ENCODE peak calls at places on chromosomes 16 and 17, in nine cellular contexts. E is HL-60, Z is esophagus squamous epithelium, F is colonic mucosa, S is AG04450, H is Caco-2, V is DND-41, M is tibial nerve, X is thoracic aorta. G is an unnamed sample. For H3K27me3, the result is how much of the 10 kb centered on the place peaks cover.

GRCh38 chr17:76511562-76512365 is 10.5 kb upstream of the RHBDF2 start:
- DNase-seq in E (peak), Z (no peak), F (no peak), S (no peak), H (no peak), V (no peak), M (no peak), X (no peak), G (no peak)

GRCh38 chr17:71409712-71410111 is 711.1 kb upstream of the SOX9 start:
- DNase-seq in E (no peak), Z (no peak), F (no peak), S (no peak), H (no peak), V (no peak), M (no peak), X (no peak), G (no peak)

GRCh38 chr17:38357488-38358123 is 6.0 kb downstream of the SOCS7 start:
- DNase-seq in E (no peak), Z (no peak), F (no peak), S (no peak), H (no peak), V (no peak), M (no peak), X (no peak), G (no peak)

GRCh38 chr16:68370221-68370920 is 59.6 kb downstream of the PRMT7 start:
- DNase-seq in E (no peak), Z (no peak), F (no peak), S (no peak), H (no peak), V (peak), M (no peak), X (no peak), G (no peak)

GRCh38 chr16:3092501-3092991 is 6.5 kb downstream of the ZSCAN10 start:
- DNase-seq in E (no peak), Z (no peak), F (no peak), S (no peak), H (no peak), V (no peak), M (no peak), X (no peak), G (no peak)

GRCh38 chr17:1455291-1455747 is 713 bp downstream of the CRK start:
- DNase-seq in E (no peak), Z (no peak), F (peak), S (no peak), H (peak), V (peak), M (peak), X (peak), G (peak)

GRCh38 chr17:74994440-74994839 is 7.0 kb downstream of the CDR2L start:
- DNase-seq in E (no peak), Z (no peak), F (no peak), S (no peak), H (no peak), V (no peak), M (no peak), X (no peak), G (no peak)

GRCh38 chr17:17494499-17495447 is 1.4 kb downstream of the RASD1 start:
- DNase-seq in E (no peak), Z (no peak), F (peak), S (no peak), H (peak), V (no peak), M (peak), X (no peak), G (no peak)

GRCh38 chr17:52751051-52751450 is 592.5 kb upstream of the CA10 start:
- DNase-seq in E (no peak), Z (no peak), F (no peak), S (no peak), H (no peak), V (no peak), M (no peak), X (no peak), G (no peak)

GRCh38 chr17:62974788-62975586 is 9.0 kb downstream of the TANC2 start:
- DNase-seq in E (no peak), Z (no peak), F (no peak), S (no peak), H (no peak), V (no peak), M (no peak), X (no peak), G (no peak)

GRCh38 chr16:55842369-55843104 is 9.6 kb upstream of the CES1 start:
- DNase-seq in E (no peak), Z (no peak), F (no peak), S (peak), H (no peak), V (peak), M (peak), X (no peak), G (no peak)

GRCh38 chr16:88321635-88322499 is 60.9 kb upstream of the ZNF469 start:
- DNase-seq in E (no peak), Z (no peak), F (no peak), S (no peak), H (no peak), V (no peak), M (no peak), X (no peak), G (no peak)

GRCh38 chr16:68369697-68370096 is 58.9 kb downstream of the PRMT7 start:
- DNase-seq in E (peak), Z (no peak), F (no peak), S (no peak), H (no peak), V (peak), M (no peak), X (no peak), G (peak)

GRCh38 chr17:77464988-77465357 is 324.2 kb downstream of the SEC14L1 start:
- DNase-seq in E (no peak), Z (no peak), F (no peak), S (no peak), H (no peak), V (no peak), M (no peak), X (no peak), G (no peak)

GRCh38 chr17:1058423-1059130 is 61.6 kb downstream of the TIMM22 start:
- DNase-seq in E (no peak), Z (no peak), F (peak), S (no peak), H (peak), V (peak), M (peak), X (no peak), G (no peak)

GRCh38 chr16:87860553-87861299 is 8.6 kb downstream of the SLC7A5 start:
- DNase-seq in E (no peak), Z (no peak), F (no peak), S (no peak), H (no peak), V (no peak), M (no peak), X (no peak), G (peak)

GRCh38 chr16:64507240-64508024 is 614.4 kb downstream of the CDH11 start:
- DNase-seq in E (no peak), Z (no peak), F (no peak), S (no peak), H (no peak), V (no peak), M (no peak), X (no peak), G (no peak)

GRCh38 chr16:13994239-13995106 is 74.5 kb downstream of the ERCC4 start:
- DNase-seq in E (no peak), Z (no peak), F (no peak), S (no peak), H (no peak), V (no peak), M (no peak), X (no peak), G (no peak)

GRCh38 chr17:63203652-63204051 is 237.6 kb downstream of the TANC2 start:
- DNase-seq in E (no peak), Z (no peak), F (no peak), S (no peak), H (no peak), V (no peak), M (no peak), X (no peak), G (no peak)

GRCh38 chr17:45573915-45574314 is 83.4 kb upstream of the PLEKHM1 start:
- DNase-seq in E (no peak), Z (no peak), F (no peak), S (no peak), H (no peak), V (no peak), M (no peak), X (no peak), G (no peak)

GRCh38 chr16:85571813-85572619 is 41.1 kb upstream of the GSE1 start:
- DNase-seq in E (no peak), Z (no peak), F (no peak), S (no peak), H (no peak), V (peak), M (no peak), X (no peak), G (no peak)

GRCh38 chr17:58398574-58399266 is 18.6 kb downstream of the RNF43 start:
- DNase-seq in E (no peak), Z (no peak), F (no peak), S (no peak), H (no peak), V (no peak), M (no peak), X (no peak), G (no peak)

GRCh38 chr17:69254187-69254586 is 25.6 kb upstream of the ABCA10 start:
- DNase-seq in E (no peak), Z (no peak), F (no peak), S (no peak), H (no peak), V (no peak), M (no peak), X (no peak), G (no peak)

GRCh38 chr16:20768121-20768520 is 4.3 kb downstream of the ACSM3 start:
- DNase-seq in E (no peak), Z (no peak), F (no peak), S (no peak), H (no peak), V (no peak), M (no peak), X (no peak), G (no peak)

GRCh38 chr16:75011634-75012307 is 12.9 kb downstream of the ZNRF1 start:
- DNase-seq in E (no peak), Z (no peak), F (no peak), S (peak), H (no peak), V (no peak), M (peak), X (peak), G (peak)

GRCh38 chr17:19538095-19539039 is 4.7 kb downstream of the SLC47A1 start:
- DNase-seq in E (peak), Z (no peak), F (no peak), S (no peak), H (peak), V (no peak), M (no peak), X (no peak), G (no peak)

GRCh38 chr17:36496018-36496789 is 9.7 kb downstream of the ZNHIT3 start:
- DNase-seq in E (no peak), Z (no peak), F (no peak), S (no peak), H (peak), V (no peak), M (no peak), X (no peak), G (no peak)

GRCh38 chr16:76976101-76976500 is 214.9 kb upstream of the MON1B start:
- DNase-seq in E (no peak), Z (no peak), F (no peak), S (no peak), H (no peak), V (peak), M (no peak), X (no peak), G (peak)

GRCh38 chr17:27848941-27849340 is 44.2 kb downstream of the LYRM9 start:
- DNase-seq in E (no peak), Z (no peak), F (peak), S (no peak), H (no peak), V (no peak), M (no peak), X (no peak), G (no peak)

GRCh38 chr17:48328457-48328856 is 101.6 kb downstream of the SKAP1 start:
- DNase-seq in E (no peak), Z (no peak), F (no peak), S (no peak), H (no peak), V (no peak), M (no peak), X (no peak), G (no peak)
- H3K27me3 ChIP-seq in E (under half), Z (under half), F (under half), S (under half), H (under half), V (under half), M (half or more), X (under half), G (under half)

GRCh38 chr17:49229076-49229804 is 1.3 kb downstream of the PHOSPHO1 start:
- DNase-seq in E (no peak), Z (no peak), F (no peak), S (no peak), H (no peak), V (no peak), M (no peak), X (no peak), G (no peak)
- H3K4me3 ChIP-seq in E (no peak), Z (no peak), F (no peak), S (no peak), H (no peak), V (no peak), M (no peak), X (no peak), G (no peak)

DNA sequence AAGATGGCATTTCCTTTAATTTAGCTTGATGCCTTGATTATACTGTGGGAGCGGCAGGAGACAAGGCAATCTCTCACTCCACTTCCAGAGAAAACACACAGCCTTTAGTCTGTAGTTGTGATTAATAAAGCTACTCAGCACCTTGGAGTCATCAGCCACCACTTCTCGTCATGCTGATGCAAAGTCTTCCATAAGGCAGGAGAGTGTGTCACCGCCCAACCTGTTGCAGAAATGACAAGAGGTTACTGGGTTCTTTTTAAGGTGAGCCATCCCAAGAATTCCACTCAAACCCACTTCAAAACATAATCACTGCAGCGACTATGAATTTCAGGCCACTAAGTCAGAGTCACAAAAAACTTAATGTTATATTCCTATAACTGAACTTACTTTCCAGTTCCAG is 223.9 kb upstream of the TOX3 start:
- DNase-seq in E (no peak), Z (no peak), F (no peak), S (no peak), H (no peak), V (no peak), M (no peak), X (no peak), G (no peak)
- TF ChIP-seq CTCF in E (no peak), Z (no peak), F (no peak), S (no peak), H (no peak), V (no peak), M (no peak), X (no peak), G (no peak)

GRCh38 chr16:1906052-1906845 is 12.0 kb downstream of the HS3ST6 start:
- DNase-seq in E (no peak), Z (no peak), F (no peak), S (no peak), H (no peak), V (no peak), M (no peak), X (no peak), G (no peak)
- H3K27me3 ChIP-seq in E (under half), Z (under half), F (under half), S (under half), H (under half), V (under half), M (half or more), X (under half), G (under half)

GRCh38 chr17:32930512-32930911 is 2.6 kb downstream of the TMEM98 start:
- DNase-seq in E (no peak), Z (no peak), F (no peak), S (no peak), H (no peak), V (no peak), M (no peak), X (no peak), G (no peak)

GRCh38 chr17:32928527-32929287 is 754 bp downstream of the TMEM98 start:
- DNase-seq in E (no peak), Z (no peak), F (no peak), S (no peak), H (no peak), V (no peak), M (no peak), X (no peak), G (no peak)

GRCh38 chr17:32927724-32928526 is at the start of gene TMEM98:
- DNase-seq in E (no peak), Z (no peak), F (peak), S (no peak), H (no peak), V (no peak), M (no peak), X (no peak), G (no peak)

GRCh38 chr17:32929588-32929987 is 1.6 kb downstream of the TMEM98 start:
- DNase-seq in E (no peak), Z (no peak), F (no peak), S (no peak), H (no peak), V (no peak), M (no peak), X (no peak), G (no peak)

DNA sequence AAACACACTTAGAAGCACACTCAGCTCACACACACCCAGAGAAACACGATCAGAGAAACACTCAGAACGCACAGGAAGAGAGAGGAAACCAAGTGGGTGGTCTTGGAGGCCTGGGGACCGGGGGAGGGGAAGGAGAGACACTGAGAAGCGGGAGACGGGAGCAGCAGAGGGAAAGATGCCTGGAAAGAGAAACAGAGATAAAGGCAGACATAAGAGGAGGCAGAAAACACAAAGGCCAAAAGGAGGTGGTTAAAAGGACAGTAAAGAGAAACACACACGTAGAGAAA is 1.3 kb downstream of the TMEM98 start:
- DNase-seq in E (no peak), Z (no peak), F (no peak), S (no peak), H (no peak), V (no peak), M (no peak), X (no peak), G (no peak)
- H3K4me3 ChIP-seq in E (no peak), Z (peak), F (no peak), S (peak), H (no peak), V (no peak), M (peak), X (peak), G (no peak)

DNA sequence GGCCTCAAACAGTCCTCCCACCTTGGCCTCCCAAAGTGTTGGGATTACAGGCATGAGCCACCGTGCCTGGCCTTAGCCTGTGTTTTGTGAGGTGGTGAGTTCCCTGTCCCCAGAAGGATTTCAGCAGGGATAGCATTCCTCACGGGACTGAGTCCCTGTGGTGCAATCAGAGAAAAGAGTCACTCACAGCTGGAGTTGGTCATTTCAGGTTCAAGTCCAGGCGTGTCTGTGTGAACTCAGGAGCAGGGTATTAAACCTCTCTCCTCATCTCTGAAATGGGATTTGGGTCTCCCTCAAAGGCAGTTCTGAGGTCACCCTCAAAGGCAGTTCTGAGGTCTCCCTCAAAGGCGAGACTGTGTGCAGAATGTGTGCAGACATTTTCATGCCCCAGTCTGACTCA is 28.6 kb downstream of the NPTX1 start:
- DNase-seq in E (no peak), Z (no peak), F (no peak), S (no peak), H (no peak), V (no peak), M (no peak), X (no peak), G (no peak)
- TF ChIP-seq CTCF in E (no peak), Z (no peak), F (no peak), S (no peak), H (no peak), V (no peak), M (no peak), X (no peak), G (no peak)

GRCh38 chr17:2749784-2750181 is 331 bp upstream of the CCDC92B start:
- DNase-seq in E (peak), Z (no peak), F (peak), S (peak), H (peak), V (peak), M (peak), X (no peak), G (peak)
- H3K27me3 ChIP-seq in E (under half), Z (under half), F (under half), S (under half), H (under half), V (under half), M (half or more), X (under half), G (under half)

DNA sequence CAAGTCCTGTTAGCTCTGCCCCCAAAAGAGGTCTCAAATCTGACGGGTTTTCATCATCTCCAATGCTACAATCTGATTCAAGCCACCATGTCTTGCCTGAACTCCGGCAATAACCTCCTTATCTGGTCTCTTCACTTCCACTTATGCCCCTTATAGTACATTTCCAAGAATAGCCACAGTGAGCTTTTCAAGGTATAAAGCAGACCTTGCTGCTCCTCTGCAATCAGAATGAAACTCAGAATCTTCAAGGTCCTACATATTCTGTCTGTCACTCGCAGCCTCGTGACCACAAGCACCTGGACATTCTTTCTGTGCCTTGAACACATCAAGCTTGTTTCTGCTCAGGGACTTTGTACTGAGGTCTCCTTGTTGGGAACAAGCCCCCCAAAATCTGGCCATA is 84.7 kb downstream of the YPEL2 start:
- DNase-seq in E (no peak), Z (no peak), F (no peak), S (no peak), H (no peak), V (no peak), M (no peak), X (no peak), G (no peak)
- H3K4me3 ChIP-seq in E (no peak), Z (no peak), F (no peak), S (no peak), H (no peak), V (no peak), M (no peak), X (no peak), G (no peak)